ENCODE peak calls at places on chromosomes 3 and 15, in eight cellular contexts. U is sigmoid colon, F is lower lobe of right lung, Y is body of pancreas, G is neural progenitor cell, B is colonic mucosa, O is lung, C is cardiac muscle cell. T is an unnamed sample. For H3K4me1 and H3K9me3, the result is how much of the 10 kb centered on the place peaks cover.

GRCh38 chr3:160748787-160749186 is 7.2 kb upstream of the PPM1L start:
- DNase-seq in U (no peak), F (no peak), Y (no peak), G (no peak), B (no peak), O (no peak), C (no peak), T (no peak)

GRCh38 chr3:49606427-49606826 is 52.1 kb downstream of the BSN start:
- DNase-seq in U (peak), F (no peak), Y (no peak), G (no peak), B (no peak), O (no peak), C (no peak), T (no peak)

GRCh38 chr3:143135150-143135549 is 15.6 kb downstream of the CHST2 start:
- DNase-seq in U (no peak), F (no peak), Y (no peak), G (no peak), B (no peak), O (no peak), C (peak), T (no peak)

GRCh38 chr3:161770532-161771386 is 274.2 kb downstream of the OTOL1 start:
- DNase-seq in U (no peak), F (no peak), Y (no peak), G (no peak), B (no peak), O (no peak), C (no peak), T (no peak)

GRCh38 chr3:9986230-9986725 is 363 bp downstream of the EMC3 start:
- DNase-seq in U (no peak), F (no peak), Y (peak), G (no peak), B (no peak), O (no peak), C (no peak), T (no peak)

GRCh38 chr3:156516284-156516683 is 38.6 kb downstream of the SSR3 start:
- DNase-seq in U (no peak), F (no peak), Y (peak), G (no peak), B (no peak), O (no peak), C (no peak), T (peak)

GRCh38 chr3:24496529-24497482 is 2.2 kb upstream of the THRB start:
- DNase-seq in U (peak), F (peak), Y (peak), G (peak), B (peak), O (peak), C (peak), T (peak)

GRCh38 chr3:46678280-46678679 is 15.2 kb downstream of the ALS2CL start:
- DNase-seq in U (no peak), F (no peak), Y (no peak), G (no peak), B (no peak), O (no peak), C (no peak), T (no peak)

GRCh38 chr15:99105516-99106341 is 849 bp downstream of the SYNM start:
- DNase-seq in U (peak), F (peak), Y (peak), G (peak), B (peak), O (no peak), C (peak), T (peak)

GRCh38 chr3:169280010-169280585 is 383.4 kb downstream of the MECOM start:
- DNase-seq in U (no peak), F (no peak), Y (no peak), G (no peak), B (no peak), O (no peak), C (no peak), T (no peak)

GRCh38 chr3:176431986-176432385 is 765.3 kb downstream of the TBL1XR1 start:
- DNase-seq in U (no peak), F (no peak), Y (no peak), G (no peak), B (no peak), O (no peak), C (no peak), T (no peak)

GRCh38 chr15:50257206-50257735 is 8.3 kb downstream of the HDC start:
- DNase-seq in U (no peak), F (no peak), Y (no peak), G (no peak), B (no peak), O (peak), C (no peak), T (no peak)

GRCh38 chr15:100192092-100192695 is 149.6 kb downstream of the ADAMTS17 start:
- DNase-seq in U (peak), F (no peak), Y (no peak), G (no peak), B (no peak), O (no peak), C (no peak), T (no peak)

DNA sequence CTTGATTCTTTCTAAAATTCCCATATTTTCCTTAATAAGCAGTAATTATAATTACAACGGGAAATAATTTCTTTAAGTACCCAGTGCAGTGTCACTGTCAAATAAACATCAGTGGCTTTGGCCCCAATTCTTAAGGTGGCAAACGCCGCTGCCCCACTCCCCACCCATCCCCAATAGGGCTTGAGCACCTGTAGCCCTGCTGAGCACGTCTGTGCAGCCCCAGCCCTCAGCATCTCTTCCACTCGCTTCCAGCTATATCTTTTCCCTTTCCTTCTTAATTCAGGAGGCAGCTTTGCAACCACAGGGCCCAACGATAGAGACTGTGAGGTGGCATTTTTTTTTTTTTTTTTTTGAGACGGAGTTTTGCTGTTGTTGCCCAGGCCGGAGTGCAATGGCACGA is 9.0 kb downstream of the PPM1M start:
- DNase-seq in U (no peak), F (no peak), Y (no peak), G (no peak), B (no peak), O (no peak), C (no peak), T (no peak)
- H3K4me1 ChIP-seq in U (under half), F (under half), Y (under half), G (under half), B (under half), O (under half), C (under half), T (under half)

DNA sequence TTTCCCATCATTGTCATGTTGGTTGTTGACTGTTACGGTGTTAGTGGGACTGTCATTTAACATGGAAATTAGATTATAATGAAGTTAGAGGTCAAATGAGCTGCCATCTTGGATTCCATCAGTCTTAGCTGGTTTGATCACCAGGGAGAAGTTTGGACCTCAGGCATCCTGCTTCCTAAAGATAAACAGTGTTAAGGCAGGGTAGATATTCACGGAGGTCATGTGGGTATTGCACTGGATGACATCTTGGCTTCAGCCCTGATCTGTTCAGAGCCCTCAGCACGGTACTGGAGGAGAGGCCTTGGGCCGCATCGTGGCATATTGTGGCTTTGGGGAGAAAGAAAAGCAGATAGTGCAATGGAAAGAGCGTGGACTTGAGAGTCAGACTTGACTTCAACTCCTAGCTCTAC is 11.1 kb upstream of the MUC20 start:
- DNase-seq in U (no peak), F (no peak), Y (no peak), G (no peak), B (no peak), O (no peak), C (no peak), T (no peak)
- H3K27ac ChIP-seq in U (no peak), F (no peak), Y (no peak), G (peak), B (no peak), O (no peak), C (no peak), T (no peak)

GRCh38 chr15:25088261-25088790 is 133.5 kb downstream of the SNRPN start:
- DNase-seq in U (no peak), F (no peak), Y (no peak), G (no peak), B (no peak), O (no peak), C (no peak), T (no peak)
- H3K9me3 ChIP-seq in U (half or more), F (half or more), Y (under half), G (under half), B (under half), O (half or more), C (under half), T (under half)

GRCh38 chr15:27845535-27846369 is 253.4 kb downstream of the OCA2 start:
- DNase-seq in U (no peak), F (no peak), Y (no peak), G (no peak), B (no peak), O (no peak), C (no peak), T (no peak)
- H3K4me1 ChIP-seq in U (under half), F (under half), Y (under half), G (under half), B (under half), O (under half), C (under half), T (under half)

DNA sequence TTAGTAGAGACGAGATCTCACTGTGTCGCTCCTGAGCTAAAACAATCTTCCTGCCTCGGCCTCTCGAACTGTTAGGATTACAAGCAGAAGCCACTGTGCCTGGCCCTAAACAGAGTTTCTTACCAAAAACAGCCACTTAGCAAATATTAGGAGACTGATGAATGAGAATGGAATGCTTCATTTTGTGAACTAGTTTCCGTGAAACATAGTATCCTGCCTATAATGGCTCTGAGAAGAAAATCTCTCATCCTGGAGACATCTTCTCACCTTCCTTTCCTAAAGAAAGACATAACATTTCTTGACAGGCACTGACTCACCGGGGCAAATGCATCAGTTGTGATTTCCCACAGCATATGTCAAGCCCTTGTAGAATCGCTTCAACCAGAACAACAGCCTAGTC is 44.9 kb downstream of the GJD2 start:
- DNase-seq in U (no peak), F (no peak), Y (no peak), G (no peak), B (no peak), O (no peak), C (no peak), T (no peak)
- H3K27ac ChIP-seq in U (no peak), F (no peak), Y (no peak), G (no peak), B (no peak), O (no peak), C (no peak), T (no peak)

GRCh38 chr3:44729384-44729910 is at the start of gene ZNF501:
- DNase-seq in U (peak), F (peak), Y (peak), G (peak), B (peak), O (peak), C (peak), T (peak)
- H3K9me3 ChIP-seq in U (under half), F (half or more), Y (under half), G (under half), B (under half), O (under half), C (under half), T (under half)

GRCh38 chr3:195542691-195543641 is at the start of gene PPP1R2:
- DNase-seq in U (peak), F (peak), Y (peak), G (peak), B (peak), O (peak), C (peak), T (peak)

GRCh38 chr3:195540526-195540925 is 2.6 kb downstream of the PPP1R2 start:
- DNase-seq in U (no peak), F (no peak), Y (no peak), G (no peak), B (no peak), O (no peak), C (no peak), T (no peak)

GRCh38 chr3:195543642-195544536 is 764 bp upstream of the PPP1R2 start:
- DNase-seq in U (no peak), F (peak), Y (no peak), G (peak), B (no peak), O (no peak), C (peak), T (peak)

GRCh38 chr3:195540031-195540430 is 3.1 kb downstream of the PPP1R2 start:
- DNase-seq in U (no peak), F (no peak), Y (no peak), G (no peak), B (no peak), O (no peak), C (no peak), T (no peak)

DNA sequence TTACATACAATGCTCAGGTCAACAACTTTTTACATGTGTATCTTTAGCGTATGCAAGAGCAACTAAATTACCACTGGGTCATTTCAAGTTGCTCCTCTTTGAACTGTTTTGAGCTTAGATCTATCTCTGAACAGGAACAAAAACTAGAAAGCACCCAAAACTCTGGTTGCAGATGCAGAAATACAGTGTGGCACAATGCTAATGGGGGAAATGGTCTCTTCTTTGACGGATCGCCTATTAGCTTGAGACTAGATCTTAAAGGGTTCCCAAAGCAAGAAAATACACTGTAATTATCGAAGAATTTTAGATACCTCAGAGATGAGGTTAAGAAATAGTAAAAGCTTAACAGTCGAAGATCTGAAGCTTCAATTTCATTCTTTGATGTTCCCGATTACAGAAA is 864 bp downstream of the PPP1R2 start:
- DNase-seq in U (no peak), F (no peak), Y (no peak), G (no peak), B (no peak), O (no peak), C (peak), T (no peak)
- H3K4me1 ChIP-seq in U (half or more), F (half or more), Y (under half), G (under half), B (under half), O (under half), C (under half), T (half or more)

GRCh38 chr15:78909160-78909695 is 35.6 kb downstream of the CTSH start:
- DNase-seq in U (no peak), F (no peak), Y (no peak), G (no peak), B (no peak), O (no peak), C (no peak), T (no peak)

GRCh38 chr15:78907577-78907976 is 34.9 kb downstream of the MORF4L1 start:
- DNase-seq in U (no peak), F (no peak), Y (no peak), G (peak), B (no peak), O (no peak), C (no peak), T (no peak)

GRCh38 chr15:78906310-78906608 is 33.6 kb downstream of the MORF4L1 start:
- DNase-seq in U (no peak), F (no peak), Y (peak), G (no peak), B (no peak), O (peak), C (peak), T (no peak)

GRCh38 chr15:78909791-78910228 is 35.0 kb downstream of the CTSH start:
- DNase-seq in U (no peak), F (no peak), Y (peak), G (peak), B (peak), O (no peak), C (peak), T (peak)

DNA sequence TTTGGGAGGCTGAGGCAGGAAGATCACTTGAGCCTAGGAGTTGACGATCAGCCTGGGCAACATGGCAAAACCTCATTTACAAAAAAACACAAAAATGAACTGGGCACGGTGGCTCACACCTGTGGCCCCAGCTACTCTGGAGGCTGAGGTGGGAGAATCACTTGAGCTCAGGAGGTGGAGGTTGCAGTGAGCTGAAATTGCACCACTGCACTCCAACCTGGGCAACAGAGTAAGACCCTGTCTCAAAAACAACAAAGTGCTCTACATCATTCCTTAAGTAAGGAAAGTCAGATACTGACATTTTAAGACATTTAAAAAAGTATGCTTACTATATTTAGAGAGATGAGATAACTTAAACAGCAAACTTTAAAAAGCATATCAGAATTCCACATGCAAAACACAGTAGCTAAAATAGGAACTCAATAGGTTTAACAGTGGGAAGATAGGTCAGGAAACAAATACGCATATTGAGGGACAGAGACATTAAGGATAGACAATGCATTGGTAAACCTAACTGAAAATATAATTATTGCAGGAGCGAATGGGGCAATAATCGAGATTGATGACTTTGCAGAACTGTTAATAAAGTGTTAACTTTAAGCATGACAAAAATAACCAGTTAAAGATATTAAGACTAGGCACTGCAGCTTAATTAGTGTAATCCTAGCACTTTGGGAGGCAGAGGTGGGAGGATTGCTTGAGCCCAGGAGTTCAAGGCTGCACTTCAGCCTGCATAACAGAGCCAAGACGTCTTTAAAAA is 32.1 kb downstream of the MORF4L1 start:
- DNase-seq in U (no peak), F (no peak), Y (no peak), G (no peak), B (no peak), O (no peak), C (no peak), T (no peak)
- H3K27ac ChIP-seq in U (no peak), F (no peak), Y (no peak), G (no peak), B (no peak), O (no peak), C (peak), T (no peak)

DNA sequence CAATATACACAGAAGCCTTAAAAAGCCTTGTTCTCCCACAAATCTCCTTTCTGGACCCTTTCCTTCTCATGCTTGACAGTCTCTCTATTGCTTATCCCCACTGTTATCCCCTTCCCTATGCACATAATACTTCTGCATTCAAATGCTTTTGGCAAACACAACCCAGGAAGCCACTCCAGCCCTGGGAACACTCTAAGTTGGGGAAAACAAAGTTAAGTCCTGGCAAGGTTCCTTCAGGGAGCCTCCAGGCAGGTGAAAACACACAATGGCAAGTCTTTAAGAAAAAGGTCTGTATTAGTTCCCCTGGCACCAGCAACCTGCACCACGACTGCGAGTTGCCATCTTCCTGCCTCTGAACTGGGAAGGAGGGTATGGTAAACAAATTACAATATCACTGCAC is 19.7 kb upstream of the GANC start:
- DNase-seq in U (no peak), F (no peak), Y (no peak), G (no peak), B (no peak), O (peak), C (no peak), T (no peak)
- H3K9me3 ChIP-seq in U (under half), F (under half), Y (under half), G (under half), B (under half), O (under half), C (under half), T (under half)

DNA sequence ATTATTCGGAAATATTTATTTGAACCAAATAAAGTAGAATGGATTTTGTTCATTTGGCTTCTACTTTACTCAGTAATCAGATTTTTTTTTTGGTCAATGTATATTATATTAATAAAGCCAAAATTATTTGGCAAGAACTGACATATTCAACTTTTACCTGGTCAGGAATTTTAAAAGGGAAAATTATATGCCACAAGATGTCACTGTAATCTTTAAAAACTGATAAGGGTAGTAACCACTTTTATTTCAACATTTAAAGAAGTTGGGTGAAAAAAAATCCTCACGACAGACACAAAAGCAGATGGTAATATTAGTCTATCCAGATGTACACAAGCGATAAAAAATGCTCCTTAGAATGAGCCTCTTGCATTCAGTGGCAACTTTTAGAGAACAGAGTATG is 101.9 kb downstream of the SERPINI1 start:
- DNase-seq in U (no peak), F (no peak), Y (no peak), G (no peak), B (no peak), O (no peak), C (no peak), T (no peak)
- H3K4me1 ChIP-seq in U (under half), F (under half), Y (under half), G (under half), B (under half), O (under half), C (under half), T (under half)

T was measured in heart right ventricle.